ENCODE peak calls at places on chromosomes 5 and 9, in ten cellular contexts. S, G, X, L, C, W, H, N, T and V are unnamed samples.

GRCh38 chr9:135887585-135888050 is 19.7 kb downstream of the CAMSAP1 start:
- DNase-seq in H (peak), W (no peak), X (peak), C (no peak), N (no peak), G (no peak), L (peak), T (no peak), S (no peak), V (peak)

GRCh38 chr5:57566914-57567313 is 84.3 kb upstream of the ACTBL2 start:
- DNase-seq in N (peak), S (no peak), H (no peak), C (no peak), W (peak), T (no peak), G (peak), L (no peak), X (no peak), V (no peak)

GRCh38 chr9:123432331-123433236 is 76.6 kb downstream of the CRB2 start:
- DNase-seq in W (no peak), C (no peak), G (no peak), N (no peak), L (no peak), H (no peak), T (peak), X (no peak), S (no peak), V (no peak)

GRCh38 chr9:5326893-5327548 is 12.7 kb downstream of the RLN1 start:
- DNase-seq in H (peak), T (peak), X (no peak), N (no peak), G (peak), L (no peak), S (no peak), C (peak), W (peak), V (no peak)

GRCh38 chr5:169354921-169355320 is 54.0 kb upstream of the SLIT3 start:
- DNase-seq in W (no peak), G (no peak), N (no peak), C (no peak), S (no peak), T (no peak), H (no peak), X (no peak), L (no peak), V (no peak)

GRCh38 chr9:130474131-130474530 is 29.4 kb downstream of the ASS1 start:
- DNase-seq in X (no peak), L (no peak), T (no peak), C (no peak), W (no peak), S (no peak), N (no peak), G (no peak), H (no peak), V (no peak)

GRCh38 chr5:73367650-73368049 is 80.9 kb downstream of the FOXD1 start:
- DNase-seq in S (no peak), W (no peak), C (no peak), N (peak), L (no peak), T (no peak), X (no peak), H (no peak), G (peak), V (no peak)

GRCh38 chr9:21402387-21403247 is 6.3 kb upstream of the IFNA8 start:
- DNase-seq in C (peak), W (peak), T (no peak), X (no peak), G (peak), L (no peak), H (peak), N (no peak), S (no peak), V (peak)

GRCh38 chr9:134633362-134634142 is 8.1 kb upstream of the COL5A1 start:
- DNase-seq in W (no peak), G (no peak), H (no peak), X (no peak), T (peak), N (no peak), C (no peak), L (no peak), S (no peak), V (no peak)

GRCh38 chr5:143261748-143262392 is 141.6 kb downstream of the NR3C1 start:
- DNase-seq in L (no peak), S (no peak), G (peak), H (peak), X (no peak), T (no peak), W (no peak), C (no peak), N (peak), V (no peak)

GRCh38 chr5:56195016-56195415 is 38.1 kb downstream of the ANKRD55 start:
- DNase-seq in C (no peak), N (no peak), L (no peak), W (no peak), G (no peak), X (no peak), S (no peak), H (no peak), T (no peak), V (no peak)

GRCh38 chr9:72351538-72352453 is 13.2 kb downstream of the ZFAND5 start:
- DNase-seq in W (no peak), T (no peak), S (no peak), G (no peak), L (no peak), N (no peak), C (no peak), H (no peak), X (no peak), V (no peak)

GRCh38 chr5:36059571-36060515 is 6.8 kb downstream of the UGT3A2 start:
- DNase-seq in G (no peak), N (peak), C (no peak), X (no peak), H (no peak), W (no peak), T (no peak), L (no peak), S (no peak), V (no peak)

GRCh38 chr9:70083429-70083828 is 39.8 kb downstream of the MAMDC2 start:
- DNase-seq in L (no peak), T (no peak), S (no peak), W (no peak), C (no peak), G (no peak), N (peak), X (no peak), H (no peak), V (no peak)

GRCh38 chr9:123620258-123620657 is 264.3 kb downstream of the CRB2 start:
- DNase-seq in T (no peak), N (no peak), W (no peak), G (no peak), L (no peak), C (no peak), X (no peak), H (no peak), S (no peak), V (no peak)

GRCh38 chr9:130426883-130427282 is 17.9 kb upstream of the ASS1 start:
- DNase-seq in T (no peak), C (peak), L (no peak), X (no peak), S (no peak), G (peak), H (no peak), W (no peak), N (peak), V (no peak)

GRCh38 chr9:131167146-131167692 is 41.8 kb downstream of the NUP214 start:
- DNase-seq in C (no peak), S (no peak), L (no peak), T (no peak), H (no peak), W (peak), N (peak), G (no peak), X (no peak), V (no peak)

GRCh38 chr9:87567566-87567965 is 69.9 kb downstream of the DAPK1 start:
- DNase-seq in C (no peak), S (no peak), G (peak), H (no peak), T (no peak), L (no peak), W (no peak), N (no peak), X (no peak), V (no peak)

GRCh38 chr5:5483880-5484595 is 61.6 kb downstream of the ICE1 start:
- DNase-seq in X (no peak), W (no peak), G (peak), S (no peak), H (no peak), L (no peak), T (no peak), N (peak), C (no peak), V (no peak)

GRCh38 chr5:54379590-54379989 is 69.2 kb upstream of the ARL15 start:
- DNase-seq in T (no peak), N (no peak), G (peak), C (no peak), S (no peak), W (no peak), H (no peak), X (no peak), L (no peak), V (peak)
- TF ChIP-seq CTCF in T (no peak), N (no peak), G (no peak), C (no peak), S (no peak), W (no peak), H (no peak), X (no peak), L (no peak), V (no peak)

GRCh38 chr5:106312360-106312759 is 1358.4 kb downstream of the EFNA5 start:
- DNase-seq in C (no peak), X (no peak), S (no peak), L (no peak), H (no peak), W (no peak), N (peak), G (peak), T (no peak), V (no peak)

GRCh38 chr5:106311230-106311629 is 1359.5 kb downstream of the EFNA5 start:
- DNase-seq in H (no peak), L (no peak), W (no peak), T (no peak), N (no peak), G (peak), X (no peak), C (no peak), S (no peak), V (no peak)

DNA sequence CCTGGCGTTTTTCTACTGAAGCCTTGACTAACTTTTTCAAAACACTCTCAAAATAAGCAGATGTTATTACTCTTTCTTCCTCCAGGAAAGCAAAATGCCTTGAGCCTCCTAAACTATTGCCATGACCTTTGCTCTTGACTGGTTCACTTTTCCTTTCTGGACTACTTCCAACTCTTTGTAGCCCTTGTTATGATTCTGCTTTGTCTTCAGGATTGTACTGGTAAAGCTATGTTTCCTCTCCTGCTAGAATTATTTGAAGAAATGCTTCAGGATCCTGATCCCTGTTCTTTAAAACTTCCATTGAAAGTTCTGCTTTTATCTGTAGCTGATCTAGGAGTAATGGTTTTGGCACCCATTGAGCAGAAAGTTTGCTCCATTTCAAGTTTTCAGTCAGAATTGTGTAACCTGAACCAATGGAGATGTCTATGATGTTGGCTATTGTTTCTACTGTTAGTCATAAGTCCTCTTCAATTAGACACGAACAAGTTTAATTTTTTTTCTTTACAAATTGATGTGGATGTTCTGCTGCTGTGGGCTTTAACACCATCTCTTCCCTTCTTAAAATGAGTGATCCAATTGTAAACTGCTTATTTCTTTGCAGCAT is 1356.4 kb downstream of the EFNA5 start:
- DNase-seq in S (no peak), T (no peak), N (peak), H (no peak), G (peak), X (no peak), L (no peak), W (no peak), C (no peak), V (no peak)
- TF ChIP-seq CTCF in S (no peak), T (no peak), N (no peak), H (no peak), G (no peak), X (no peak), L (no peak), W (no peak), C (no peak), V (no peak)

GRCh38 chr9:38032266-38032830 is 36.7 kb downstream of the SHB start:
- DNase-seq in G (no peak), C (peak), X (no peak), S (no peak), W (peak), N (no peak), T (peak), H (no peak), L (peak), V (no peak)

GRCh38 chr9:38031594-38031993 is 37.4 kb downstream of the SHB start:
- DNase-seq in H (no peak), W (peak), C (no peak), T (no peak), L (no peak), N (no peak), G (no peak), S (no peak), X (no peak), V (no peak)

GRCh38 chr9:38027714-38028113 is 41.3 kb downstream of the SHB start:
- DNase-seq in T (no peak), N (no peak), H (no peak), S (no peak), C (no peak), L (no peak), X (no peak), W (no peak), G (no peak), V (no peak)

GRCh38 chr9:38029923-38030638 is 38.9 kb downstream of the SHB start:
- DNase-seq in N (no peak), C (no peak), S (no peak), H (peak), W (no peak), T (no peak), G (no peak), L (no peak), X (no peak), V (peak)

GRCh38 chr9:38030658-38031057 is 38.4 kb downstream of the SHB start:
- DNase-seq in X (no peak), G (no peak), S (no peak), W (no peak), L (no peak), N (no peak), C (no peak), T (no peak), H (peak), V (no peak)
- TF ChIP-seq CTCF in X (no peak), G (no peak), S (no peak), W (no peak), L (no peak), N (peak), C (no peak), T (peak), H (peak), V (no peak)

GRCh38 chr5:137462816-137463520 is 36.2 kb downstream of the SPOCK1 start:
- DNase-seq in N (peak), X (no peak), S (no peak), L (no peak), H (no peak), C (no peak), T (no peak), W (no peak), G (no peak), V (no peak)

GRCh38 chr5:137465930-137466329 is 33.2 kb downstream of the SPOCK1 start:
- DNase-seq in T (no peak), G (no peak), C (no peak), W (no peak), S (no peak), H (no peak), N (no peak), L (no peak), X (no peak), V (no peak)

GRCh38 chr5:137466888-137467287 is 32.2 kb downstream of the SPOCK1 start:
- DNase-seq in X (no peak), G (peak), N (peak), H (no peak), L (no peak), T (no peak), C (no peak), W (no peak), S (no peak), V (no peak)

DNA sequence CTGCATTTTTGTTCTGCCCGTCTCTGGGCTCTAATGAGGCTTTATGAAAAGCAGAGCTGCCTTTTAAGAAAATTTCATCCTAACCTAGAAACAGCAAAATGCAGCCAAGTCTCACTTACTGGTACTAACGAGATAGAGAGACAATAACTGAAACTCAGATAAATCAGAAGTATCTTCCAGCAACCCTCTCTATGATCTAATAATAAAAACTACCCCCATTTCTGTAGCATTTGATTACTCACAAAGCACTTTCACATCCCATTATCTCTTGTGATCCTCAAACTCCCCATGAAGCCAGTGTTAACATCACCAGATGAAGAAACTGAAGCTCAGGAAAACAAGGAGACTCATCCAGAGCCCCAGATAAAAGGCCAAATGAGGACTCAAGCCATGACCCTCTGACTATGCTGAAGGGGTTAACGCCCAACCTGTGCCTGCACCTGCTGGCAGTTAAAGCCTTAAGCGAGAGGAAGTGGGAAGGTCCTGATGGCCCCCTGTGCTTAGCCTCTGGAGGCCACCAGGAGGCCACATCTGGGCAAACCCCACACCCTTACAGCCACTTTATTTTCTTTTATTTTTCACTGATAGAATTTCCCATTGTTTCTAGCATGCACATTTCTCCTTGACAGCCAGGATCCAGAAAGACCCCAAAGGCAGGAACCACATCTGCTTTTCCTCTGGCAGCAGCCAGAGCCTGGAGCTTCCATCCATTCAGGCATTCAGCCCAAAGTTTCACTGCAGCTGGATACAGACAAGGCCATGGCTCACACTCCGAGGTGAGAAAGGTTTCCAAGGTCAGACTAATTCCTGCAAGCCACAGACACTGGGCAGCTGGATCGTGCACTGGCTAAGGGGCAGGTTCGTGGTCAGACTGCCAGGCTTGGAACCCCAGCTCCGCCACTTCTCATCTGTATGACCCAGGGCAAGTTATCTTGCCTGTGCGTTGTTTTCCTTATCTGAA is 37.2 kb downstream of the SPOCK1 start:
- DNase-seq in S (no peak), T (no peak), L (no peak), C (no peak), H (no peak), G (no peak), W (no peak), X (no peak), N (no peak), V (no peak)
- TF ChIP-seq CTCF in S (no peak), T (no peak), L (no peak), C (no peak), H (no peak), G (peak), W (no peak), X (no peak), N (peak), V (no peak)

GRCh38 chr9:94165592-94166236 is 81.5 kb downstream of the PTPDC1 start:
- DNase-seq in H (peak), G (peak), T (peak), X (peak), N (peak), C (peak), L (peak), W (peak), S (peak), V (peak)

GRCh38 chr9:94167376-94167775 is 83.1 kb downstream of the PTPDC1 start:
- DNase-seq in N (no peak), T (no peak), W (no peak), X (no peak), S (no peak), L (no peak), H (no peak), G (no peak), C (no peak), V (no peak)

GRCh38 chr9:94164756-94165549 is 80.7 kb downstream of the PTPDC1 start:
- DNase-seq in N (no peak), G (no peak), T (no peak), C (no peak), W (no peak), L (no peak), H (no peak), S (no peak), X (no peak), V (no peak)

GRCh38 chr9:94167055-94167346 is 82.7 kb downstream of the PTPDC1 start:
- DNase-seq in X (no peak), L (no peak), W (no peak), C (no peak), S (no peak), N (no peak), G (no peak), T (no peak), H (no peak), V (no peak)

GRCh38 chr9:94166237-94167054 is 82.2 kb downstream of the PTPDC1 start:
- DNase-seq in S (peak), C (peak), N (peak), L (peak), H (peak), T (peak), G (peak), W (peak), X (peak), V (peak)
- TF ChIP-seq CTCF in S (no peak), C (no peak), N (no peak), L (peak), H (no peak), T (peak), G (no peak), W (peak), X (no peak), V (no peak)

GRCh38 chr5:14040542-14040941 is 96.1 kb upstream of the DNAH5 start:
- DNase-seq in C (no peak), N (no peak), X (no peak), S (no peak), T (no peak), H (no peak), W (no peak), L (no peak), G (no peak), V (no peak)
- TF ChIP-seq CTCF in C (no peak), N (no peak), X (no peak), S (no peak), T (no peak), H (no peak), W (no peak), L (no peak), G (no peak), V (no peak)

DNA sequence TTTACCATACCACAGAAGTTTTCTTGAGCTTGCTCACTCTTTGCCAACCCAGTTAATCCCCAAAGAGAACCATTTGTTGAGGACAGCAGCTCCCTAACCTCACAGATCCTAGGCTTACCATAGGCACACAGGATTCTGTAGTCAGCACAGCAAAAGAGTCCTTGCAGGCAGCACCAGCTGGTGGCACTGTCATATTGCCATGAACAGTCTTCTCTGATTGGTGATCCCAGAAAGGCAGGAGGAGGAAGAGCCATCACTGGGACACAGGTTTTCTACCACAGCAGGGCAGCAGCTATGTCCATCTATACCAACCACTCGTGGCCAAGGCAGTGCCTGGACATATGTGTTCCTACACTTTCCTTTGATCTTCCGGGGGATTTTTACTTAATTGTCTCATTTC is 297.1 kb upstream of the CD180 start:
- DNase-seq in S (no peak), H (peak), G (peak), L (no peak), T (no peak), C (no peak), N (peak), W (peak), X (no peak), V (peak)
- TF ChIP-seq CTCF in S (no peak), H (no peak), G (peak), L (no peak), T (peak), C (no peak), N (peak), W (peak), X (no peak), V (no peak)

GRCh38 chr9:109182940-109183798 is 16.1 kb upstream of the FRRS1L start:
- DNase-seq in S (no peak), T (no peak), W (peak), X (no peak), N (peak), G (peak), C (peak), H (peak), L (peak), V (peak)
- TF ChIP-seq CTCF in S (no peak), T (peak), W (peak), X (no peak), N (peak), G (peak), C (peak), H (no peak), L (peak), V (peak)

GRCh38 chr5:1815881-1816292 is 14.7 kb downstream of the NDUFS6 start:
- DNase-seq in T (peak), C (no peak), N (no peak), X (no peak), G (no peak), L (no peak), S (no peak), H (no peak), W (no peak), V (no peak)
- TF ChIP-seq CTCF in T (no peak), C (no peak), N (no peak), X (no peak), G (no peak), L (no peak), S (no peak), H (no peak), W (no peak), V (no peak)